ENCODE peak calls at places on chromosome 13, in nine cellular contexts. G, N, A, F, W, I, V, M and L are unnamed samples.

GRCh38 chr13:98310485-98311199 is 133.6 kb upstream of the RNF113B start:
- DNase-seq in N (no peak), W (peak; percentile 11), F (no peak), V (no peak), I (no peak), G (no peak), A (no peak), M (no peak), L (no peak)

GRCh38 chr13:34256236-34256635 is 438.3 kb downstream of the RFC3 start:
- DNase-seq in W (no peak), N (no peak), M (no peak), V (no peak), I (no peak), G (no peak), A (no peak), F (no peak), L (peak; percentile 58)

GRCh38 chr13:103941506-103942148 is 875.4 kb upstream of the SLC10A2 start:
- DNase-seq in G (no peak), V (no peak), W (peak; percentile 24), A (no peak), I (no peak), N (no peak), F (no peak), M (no peak), L (no peak)

GRCh38 chr13:37788346-37788745 is 81.2 kb downstream of the TRPC4 start:
- DNase-seq in W (no peak), I (no peak), G (no peak), F (no peak), A (no peak), M (no peak), V (no peak), N (no peak), L (no peak)

GRCh38 chr13:20501548-20501947 is 24.1 kb downstream of the CRYL1 start:
- DNase-seq in F (no peak), M (no peak), N (no peak), G (no peak), A (no peak), W (no peak), I (no peak), V (no peak), L (no peak)

GRCh38 chr13:43388282-43389034 is 365.1 kb downstream of the DNAJC15 start:
- DNase-seq in V (no peak), F (no peak), W (no peak), G (no peak), N (peak; percentile 44), I (no peak), A (no peak), M (no peak), L (no peak)

GRCh38 chr13:52879950-52880650 is 31.7 kb upstream of the PCDH8 start:
- DNase-seq in V (no peak), G (no peak), F (no peak), M (no peak), A (no peak), N (no peak), W (no peak), I (no peak), L (no peak)

GRCh38 chr13:33723365-33723764 is 94.6 kb upstream of the RFC3 start:
- DNase-seq in M (no peak), W (peak; percentile 17), V (no peak), G (no peak), I (no peak), A (no peak), N (no peak), F (no peak), L (no peak)

GRCh38 chr13:89490661-89491060 is 1819.5 kb downstream of the SLITRK5 start:
- DNase-seq in V (no peak), I (no peak), A (no peak), M (no peak), W (no peak), N (no peak), G (no peak), F (no peak), L (no peak)

GRCh38 chr13:85148009-85148408 is 651.2 kb downstream of the SLITRK6 start:
- DNase-seq in V (no peak), M (no peak), N (no peak), F (no peak), A (no peak), G (no peak), I (no peak), W (peak; percentile 2), L (no peak)

GRCh38 chr13:111114362-111115050 is 604 bp upstream of the ARHGEF7 start:
- DNase-seq in M (peak; percentile 43), V (no peak), A (no peak), G (peak; percentile 75), F (no peak), W (peak; percentile 32), N (no peak), I (no peak), L (no peak)

GRCh38 chr13:52961196-52961845 is 67.3 kb upstream of the OLFM4 start:
- DNase-seq in G (no peak), A (no peak), V (no peak), I (no peak), F (no peak), N (no peak), W (no peak), M (no peak), L (no peak)

GRCh38 chr13:74128171-74128767 is 5.9 kb downstream of the KLF12 start:
- DNase-seq in N (no peak), G (no peak), A (no peak), M (peak; percentile 64), V (no peak), W (peak; percentile 80), I (no peak), F (no peak), L (no peak)

GRCh38 chr13:85265296-85265695 is 533.9 kb downstream of the SLITRK6 start:
- DNase-seq in W (no peak), V (no peak), A (no peak), I (no peak), M (no peak), G (no peak), F (no peak), N (no peak), L (no peak)

GRCh38 chr13:111225810-111226546 is 94.5 kb upstream of the TEX29 start:
- DNase-seq in W (no peak), V (no peak), F (no peak), A (no peak), N (no peak), I (no peak), M (no peak), G (no peak), L (no peak)

GRCh38 chr13:109146912-109147624 is 517.7 kb downstream of the MYO16 start:
- DNase-seq in A (no peak), F (no peak), I (no peak), G (no peak), W (peak; percentile 83), V (no peak), M (peak; percentile 89), N (no peak), L (no peak)

GRCh38 chr13:27037571-27037970 is 134.0 kb downstream of the USP12 start:
- DNase-seq in V (no peak), F (no peak), A (no peak), I (no peak), W (no peak), N (no peak), M (no peak), G (no peak), L (no peak)

GRCh38 chr13:20633802-20634201 is 66.8 kb downstream of the IFT88 start:
- DNase-seq in A (no peak), V (no peak), W (no peak), F (no peak), N (no peak), I (no peak), M (no peak), G (no peak), L (no peak)

GRCh38 chr13:39506559-39507390 is 96.2 kb downstream of the LHFPL6 start:
- DNase-seq in I (no peak), G (no peak), V (no peak), F (no peak), M (peak; percentile 72), W (no peak), A (no peak), N (no peak), L (no peak)

GRCh38 chr13:91468301-91468700 is 69.9 kb downstream of the GPC5 start:
- DNase-seq in I (no peak), W (no peak), N (no peak), F (no peak), G (no peak), M (peak; percentile 8), V (no peak), A (no peak), L (no peak)
- TF ChIP-seq POLR2A in I (no peak), W (no peak), N (no peak), F (no peak), G (no peak), M (no peak), V (no peak), A (no peak), L (no peak)

GRCh38 chr13:99766641-99767045 is 204.9 kb downstream of the ZIC5 start:
- DNase-seq in A (no peak), G (no peak), N (no peak), M (no peak), W (no peak), F (no peak), V (no peak), I (no peak), L (no peak)
- TF ChIP-seq CTCF in A (no peak), G (no peak), N (no peak), M (no peak), W (no peak), F (peak; percentile 2), V (no peak), I (peak; percentile 24), L (no peak)

DNA sequence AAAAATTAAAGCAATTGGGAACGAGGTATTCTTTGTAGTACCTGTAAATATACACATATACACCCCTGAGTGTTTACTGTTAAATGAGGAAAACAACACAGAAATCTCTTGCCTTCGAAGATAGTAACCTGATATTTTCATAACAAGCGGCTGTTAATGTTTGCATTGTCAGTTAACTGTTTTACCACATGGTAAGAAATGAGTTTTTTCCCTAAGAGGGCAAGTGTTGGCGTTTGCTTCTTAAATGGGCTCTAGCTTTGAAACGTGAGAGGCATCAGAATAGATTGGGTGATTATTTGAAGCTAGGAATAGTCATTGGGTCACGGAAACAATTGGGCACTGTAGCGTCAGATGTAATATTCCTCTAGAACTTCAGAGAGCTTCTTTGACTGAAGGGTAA is 22.0 kb upstream of the UPF3A start:
- DNase-seq in I (no peak), W (no peak), G (no peak), F (no peak), A (no peak), V (no peak), M (no peak), N (no peak), L (no peak)
- TF ChIP-seq POLR2A in I (no peak), W (no peak), G (no peak), F (no peak), A (no peak), V (no peak), M (no peak), N (no peak), L (no peak)

GRCh38 chr13:99316224-99316623 is 9.0 kb upstream of the GPR183 start:
- DNase-seq in G (no peak), N (no peak), F (no peak), V (no peak), I (no peak), M (no peak), W (no peak), A (no peak), L (no peak)
- TF ChIP-seq CTCF in G (no peak), N (no peak), F (no peak), V (no peak), I (no peak), M (no peak), W (no peak), A (no peak), L (no peak)